ENCODE peak calls at places on chromosomes 3 and 15, in seven cellular contexts. B, N, P, I, Q, A and E are unnamed samples.

GRCh38 chr3:126127452-126127851 is 43.5 kb upstream of the SLC41A3 start:
- DNase-seq in B (no peak), Q (no peak), P (peak), N (no peak), A (no peak), I (no peak), E (no peak)

GRCh38 chr3:187403768-187404270 is 35.6 kb downstream of the RTP4 start:
- DNase-seq in P (no peak), Q (no peak), I (no peak), B (peak), N (no peak), A (peak), E (no peak)

GRCh38 chr3:111720681-111721380 is 125.7 kb upstream of the ZBED2 start:
- DNase-seq in B (no peak), Q (no peak), N (no peak), A (no peak), I (no peak), P (no peak), E (no peak)

GRCh38 chr3:170749765-170750477 is 120.1 kb downstream of the RPL22L1 start:
- DNase-seq in B (no peak), I (no peak), P (no peak), A (no peak), N (no peak), Q (no peak), E (no peak)

GRCh38 chr15:48242531-48242930 is 36.4 kb downstream of the SLC12A1 start:
- DNase-seq in A (no peak), P (no peak), I (no peak), Q (no peak), N (no peak), B (no peak), E (no peak)

GRCh38 chr3:185400340-185400667 is 37.4 kb downstream of the MAP3K13 start:
- DNase-seq in Q (no peak), N (no peak), P (no peak), A (no peak), B (no peak), I (no peak), E (no peak)

GRCh38 chr15:57395292-57395691 is 19.0 kb downstream of the CGNL1 start:
- DNase-seq in N (no peak), Q (no peak), A (no peak), I (no peak), B (peak), P (no peak), E (no peak)

GRCh38 chr3:28250999-28251398 is 9.6 kb downstream of the CMC1 start:
- DNase-seq in A (no peak), B (no peak), Q (no peak), N (no peak), I (no peak), P (no peak), E (no peak)

GRCh38 chr3:49747792-49748480 is 24.2 kb upstream of the GMPPB start:
- DNase-seq in Q (no peak), N (no peak), P (no peak), B (peak), I (no peak), A (no peak), E (no peak)

GRCh38 chr3:129626744-129627349 is 20.4 kb upstream of the PLXND1 start:
- DNase-seq in A (no peak), N (peak), P (peak), B (peak), I (peak), Q (peak), E (peak)

GRCh38 chr3:172678068-172678467 is 32.8 kb downstream of the NCEH1 start:
- DNase-seq in N (no peak), A (peak), I (no peak), B (no peak), P (no peak), Q (no peak), E (no peak)

GRCh38 chr15:66733976-66734375 is 31.9 kb downstream of the SMAD6 start:
- DNase-seq in P (peak), A (no peak), B (no peak), N (no peak), Q (no peak), I (no peak), E (no peak)

GRCh38 chr3:41900265-41900664 is 61.6 kb downstream of the ULK4 start:
- DNase-seq in N (no peak), A (no peak), B (peak), Q (no peak), P (no peak), I (no peak), E (no peak)

GRCh38 chr15:80840173-80841130 is 61.3 kb downstream of the CEMIP start:
- DNase-seq in B (no peak), A (no peak), I (no peak), N (no peak), Q (no peak), P (peak), E (no peak)

GRCh38 chr3:193780810-193781472 is 187.9 kb downstream of the OPA1 start:
- DNase-seq in B (peak), P (peak), N (peak), Q (peak), A (peak), I (peak), E (peak)

GRCh38 chr15:36499751-36500389 is 79.6 kb upstream of the CDIN1 start:
- DNase-seq in N (no peak), Q (no peak), B (peak), I (no peak), P (no peak), A (peak), E (no peak)

GRCh38 chr15:39579487-39580116 is 1.3 kb upstream of the THBS1 start:
- DNase-seq in P (peak), Q (peak), N (peak), I (peak), A (peak), B (peak), E (peak)

GRCh38 chr3:161600185-161600584 is 103.6 kb downstream of the OTOL1 start:
- DNase-seq in A (no peak), Q (peak), B (no peak), P (no peak), N (no peak), I (no peak), E (no peak)

GRCh38 chr15:57217716-57218598 is 158.3 kb upstream of the CGNL1 start:
- DNase-seq in N (no peak), Q (no peak), I (no peak), A (no peak), B (no peak), P (no peak), E (no peak)

GRCh38 chr3:100581650-100582049 is 27.8 kb upstream of the ADGRG7 start:
- DNase-seq in N (no peak), A (no peak), B (no peak), I (no peak), P (no peak), Q (no peak), E (no peak)

GRCh38 chr3:158791259-158791920 is 10.5 kb upstream of the MFSD1 start:
- DNase-seq in A (no peak), Q (no peak), B (peak), P (no peak), N (no peak), I (peak), E (peak)

GRCh38 chr3:81692766-81693165 is 68.7 kb downstream of the GBE1 start:
- DNase-seq in N (no peak), I (no peak), Q (no peak), A (no peak), P (no peak), B (no peak), E (no peak)

GRCh38 chr3:98172621-98173020 is 6.1 kb downstream of the OR5H15 start:
- DNase-seq in P (no peak), N (no peak), I (no peak), A (no peak), Q (no peak), B (no peak), E (no peak)

GRCh38 chr3:23592961-23593931 is 212.5 kb upstream of the UBE2E1 start:
- DNase-seq in A (no peak), B (no peak), N (no peak), Q (no peak), P (no peak), I (no peak), E (no peak)

GRCh38 chr3:84965141-84965540 is 6.4 kb downstream of the CADM2 start:
- DNase-seq in N (peak), A (no peak), B (peak), P (no peak), I (peak), Q (no peak), E (peak)

GRCh38 chr3:128146201-128146600 is 7.1 kb upstream of the EEFSEC start:
- DNase-seq in N (no peak), B (no peak), Q (no peak), P (no peak), A (no peak), I (no peak), E (no peak)

GRCh38 chr3:27078246-27078913 is 290.8 kb downstream of the NEK10 start:
- DNase-seq in I (no peak), A (no peak), P (no peak), Q (no peak), N (no peak), B (no peak), E (no peak)

GRCh38 chr15:70271422-70272088 is 173.8 kb upstream of the TLE3 start:
- DNase-seq in I (no peak), Q (no peak), N (no peak), B (peak), A (peak), P (peak), E (no peak)

GRCh38 chr3:70360985-70361384 is 48.5 kb upstream of the MDFIC2 start:
- DNase-seq in A (no peak), P (no peak), Q (no peak), B (peak), I (no peak), N (no peak), E (no peak)

GRCh38 chr3:43581343-43581742 is 40.5 kb downstream of the ANO10 start:
- DNase-seq in B (peak), Q (no peak), N (no peak), I (no peak), P (no peak), A (no peak), E (no peak)

GRCh38 chr3:116331370-116331769 is 113.9 kb downstream of the LSAMP start:
- DNase-seq in I (no peak), P (no peak), B (no peak), Q (no peak), N (no peak), A (no peak), E (no peak)

GRCh38 chr3:46708401-46709146 is 7.4 kb downstream of the TMIE start:
- DNase-seq in I (no peak), Q (no peak), A (no peak), B (no peak), N (no peak), P (no peak), E (no peak)

GRCh38 chr3:169286992-169287391 is 376.5 kb downstream of the MECOM start:
- DNase-seq in N (no peak), Q (no peak), B (no peak), I (no peak), A (no peak), P (no peak), E (peak)

GRCh38 chr3:113626513-113627371 is 69.7 kb downstream of the USF3 start:
- DNase-seq in A (no peak), I (peak), P (peak), N (peak), Q (peak), B (peak), E (peak)

GRCh38 chr3:113620091-113620490 is 76.4 kb downstream of the USF3 start:
- DNase-seq in B (no peak), A (no peak), Q (no peak), N (no peak), P (no peak), I (no peak), E (no peak)

GRCh38 chr3:113623827-113624226 is 72.6 kb downstream of the USF3 start:
- DNase-seq in A (no peak), B (no peak), P (no peak), N (no peak), I (no peak), Q (no peak), E (no peak)

GRCh38 chr3:113625724-113626348 is 70.6 kb downstream of the USF3 start:
- DNase-seq in I (no peak), P (no peak), N (no peak), B (no peak), Q (no peak), A (no peak), E (no peak)

GRCh38 chr3:113623324-113623723 is 73.1 kb downstream of the USF3 start:
- DNase-seq in Q (no peak), I (peak), A (no peak), P (no peak), N (no peak), B (peak), E (peak)
- TF ChIP-seq CTCF in Q (no peak), I (no peak), A (no peak), P (no peak), N (peak), B (peak), E (no peak)

DNA sequence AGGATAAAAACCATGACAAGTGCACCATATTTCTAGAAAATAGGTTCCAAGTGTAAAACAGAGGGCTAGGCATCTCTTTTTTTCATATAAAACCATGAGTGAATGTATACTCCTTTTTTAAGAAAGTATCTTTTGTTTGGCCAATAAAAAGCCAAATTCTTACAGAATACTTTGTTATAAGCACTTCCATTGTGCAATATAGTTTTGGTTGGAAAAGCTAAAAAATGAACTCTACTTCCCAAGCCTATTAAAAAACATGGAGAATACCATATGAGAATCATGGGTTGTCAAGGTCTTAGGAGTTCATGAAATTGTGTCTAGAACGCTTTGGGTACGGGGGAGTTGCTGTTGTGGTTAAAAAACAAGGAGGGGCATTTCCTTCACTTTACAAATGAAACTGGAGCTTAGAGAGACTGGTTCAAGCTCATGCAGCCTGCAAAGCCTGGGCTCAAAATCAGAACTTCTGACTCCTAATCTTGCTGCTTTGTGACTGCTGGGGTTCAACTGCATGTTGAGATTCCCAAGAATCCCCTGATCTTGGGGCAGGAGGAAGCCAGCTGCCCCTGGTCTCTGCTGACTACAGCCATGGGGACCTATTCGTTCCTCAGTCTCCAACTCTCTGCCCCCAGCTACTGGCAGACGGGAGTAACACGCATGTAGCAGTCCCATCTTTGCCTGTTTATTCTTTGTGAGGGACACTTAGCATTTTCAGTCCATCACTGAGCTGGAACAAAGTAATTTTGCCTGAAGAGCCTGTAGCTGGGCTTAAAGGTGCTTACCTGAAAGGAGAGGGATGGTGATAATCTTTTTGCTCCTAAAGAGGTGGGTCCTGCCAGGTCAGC is 229.1 kb downstream of the CHST2 start:
- DNase-seq in Q (no peak), P (no peak), I (no peak), B (no peak), A (no peak), N (no peak), E (no peak)
- TF ChIP-seq CTCF in Q (no peak), P (no peak), I (no peak), B (peak), A (peak), N (no peak), E (no peak)

GRCh38 chr3:150495563-150496168 is 50.6 kb downstream of the SERP1 start:
- DNase-seq in B (peak), N (no peak), A (peak), Q (no peak), I (peak), P (no peak), E (peak)
- TF ChIP-seq CTCF in B (peak), N (peak), A (peak), Q (peak), I (peak), P (peak), E (peak)

DNA sequence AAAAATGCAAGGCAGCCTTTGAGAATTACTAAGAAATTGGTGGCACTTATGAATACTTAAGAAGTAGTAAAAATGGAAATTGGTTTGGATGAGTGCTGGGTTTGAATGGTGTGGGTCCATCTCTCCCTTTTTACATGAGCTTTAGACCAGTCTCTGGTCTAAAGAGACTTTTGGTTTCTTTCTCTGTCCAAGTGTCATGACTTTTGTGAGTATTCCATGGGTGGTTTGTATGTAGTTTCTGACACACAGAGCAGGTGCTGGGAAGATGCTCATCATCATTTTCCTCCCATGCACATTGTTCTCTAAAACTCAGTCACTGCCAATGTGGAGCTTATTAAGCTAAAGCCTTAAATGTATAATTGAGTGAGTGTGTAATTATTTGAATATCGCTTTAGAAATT is 63.5 kb downstream of the KAT2B start:
- DNase-seq in Q (no peak), N (no peak), A (no peak), P (no peak), B (no peak), I (no peak), E (no peak)
- TF ChIP-seq CTCF in Q (no peak), N (no peak), A (no peak), P (no peak), B (no peak), I (no peak), E (no peak)